ENCODE peak calls at places on chromosome 4, in five cellular contexts. W is HCEC 1CT, J is NCI-H510A, Y is ecto neural progenitor cell, S is NAMALWA. Q is an unnamed sample.

GRCh38 chr4:185721949-185722316 is 90.1 kb downstream of the SORBS2 start:
- DNase-seq in W (no peak), J (no peak), Y (no peak), S (no peak), Q (no peak)

GRCh38 chr4:84474107-84474506 is 25.0 kb downstream of the NKX6-1 start:
- DNase-seq in W (no peak), J (no peak), Y (no peak), S (no peak), Q (no peak)

GRCh38 chr4:128159967-128160366 is 98.9 kb downstream of the LARP1B start:
- DNase-seq in W (peak), J (no peak), Y (no peak), S (no peak), Q (no peak)

GRCh38 chr4:153341575-153342090 is 2.9 kb upstream of the MND1 start:
- DNase-seq in W (peak), J (no peak), Y (no peak), S (peak), Q (no peak)

GRCh38 chr4:139973611-139974010 is 180.4 kb downstream of the MAML3 start:
- DNase-seq in W (no peak), J (no peak), Y (no peak), S (no peak), Q (no peak)

GRCh38 chr4:133483600-133484246 is 334.6 kb downstream of the PCDH10 start:
- DNase-seq in W (peak), J (no peak), Y (no peak), S (peak), Q (no peak)

GRCh38 chr4:174314770-174315169 is 31.1 kb downstream of the CEP44 start:
- DNase-seq in W (peak), J (no peak), Y (no peak), S (no peak), Q (no peak)

GRCh38 chr4:110953191-110953590 is 330.3 kb upstream of the PITX2 start:
- DNase-seq in W (no peak), J (no peak), Y (no peak), S (no peak), Q (no peak)

GRCh38 chr4:2948895-2949781 is 14.1 kb downstream of the NOP14 start:
- DNase-seq in W (no peak), J (no peak), Y (no peak), S (peak), Q (no peak)

GRCh38 chr4:75287738-75288517 is 226.3 kb downstream of the RCHY1 start:
- DNase-seq in W (no peak), J (no peak), Y (no peak), S (no peak), Q (no peak)

GRCh38 chr4:89868261-89868660 is 26.4 kb upstream of the MMRN1 start:
- DNase-seq in W (no peak), J (no peak), Y (no peak), S (no peak), Q (no peak)

GRCh38 chr4:101198741-101199339 is 148.5 kb downstream of the PPP3CA start:
- DNase-seq in W (no peak), J (no peak), Y (no peak), S (no peak), Q (no peak)

GRCh38 chr4:139851133-139851532 is 185.5 kb downstream of the MGST2 start:
- DNase-seq in W (no peak), J (peak), Y (no peak), S (no peak), Q (no peak)

GRCh38 chr4:159006202-159006601 is 96.7 kb upstream of the RAPGEF2 start:
- DNase-seq in W (no peak), J (no peak), Y (no peak), S (no peak), Q (no peak)

GRCh38 chr4:8110071-8110986 is 48.3 kb downstream of the ABLIM2 start:
- DNase-seq in W (no peak), J (no peak), Y (peak), S (no peak), Q (no peak)

GRCh38 chr4:138770818-138771217 is 244.8 kb upstream of the NOCT start:
- DNase-seq in W (no peak), J (no peak), Y (no peak), S (no peak), Q (no peak)

GRCh38 chr4:143025111-143025704 is 159.5 kb upstream of the USP38 start:
- DNase-seq in W (peak), J (no peak), Y (no peak), S (peak), Q (no peak)

GRCh38 chr4:154341448-154341847 is 150.2 kb downstream of the DCHS2 start:
- DNase-seq in W (no peak), J (no peak), Y (no peak), S (no peak), Q (no peak)

GRCh38 chr4:7828011-7828720 is 111.5 kb downstream of the AFAP1 start:
- DNase-seq in W (peak), J (no peak), Y (no peak), S (no peak), Q (peak)

GRCh38 chr4:47287735-47288134 is 175.8 kb downstream of the COMMD8 start:
- DNase-seq in W (peak), J (no peak), Y (no peak), S (no peak), Q (no peak)

GRCh38 chr4:19304028-19304427 is 947.7 kb upstream of the SLIT2 start:
- DNase-seq in W (peak), J (no peak), Y (no peak), S (no peak), Q (no peak)

GRCh38 chr4:151690164-151690856 is 70.5 kb downstream of the GATB start:
- DNase-seq in W (peak), J (no peak), Y (no peak), S (no peak), Q (no peak)

GRCh38 chr4:121108557-121108956 is 36.2 kb upstream of the NDNF start:
- DNase-seq in W (no peak), J (no peak), Y (no peak), S (no peak), Q (no peak)

GRCh38 chr4:65747386-65747785 is 77.1 kb upstream of the EPHA5 start:
- DNase-seq in W (peak), J (no peak), Y (no peak), S (no peak), Q (no peak)

GRCh38 chr4:119211856-119212250 is 660 bp upstream of the USP53 start:
- DNase-seq in W (no peak), J (peak), Y (no peak), S (no peak), Q (no peak)

GRCh38 chr4:86640469-86640868 is 46.4 kb downstream of the PTPN13 start:
- DNase-seq in W (no peak), J (no peak), Y (no peak), S (no peak), Q (no peak)

GRCh38 chr4:42603865-42604264 is 53.0 kb downstream of the ATP8A1 start:
- DNase-seq in W (no peak), J (no peak), Y (no peak), S (no peak), Q (no peak)

GRCh38 chr4:48372272-48372671 is 30.9 kb downstream of the SLAIN2 start:
- DNase-seq in W (no peak), J (no peak), Y (no peak), S (no peak), Q (no peak)

Q was measured in T-helper 9 cell.